ENCODE peak calls at places on chromosomes 13 and 19, in four cellular contexts. B is GM23338, F is OCI-LY7, V is MM.1S. Q is an unnamed sample.

GRCh38 chr13:95623141-95623540 is 21.4 kb downstream of the DZIP1 start:
- DNase-seq in F (no peak), V (no peak), B (no peak), Q (no peak)

GRCh38 chr19:29588095-29588494 is 18.0 kb upstream of the POP4 start:
- DNase-seq in F (no peak), V (no peak), B (no peak), Q (no peak)

GRCh38 chr19:48549380-48549779 is 2.6 kb upstream of the SULT2B1 start:
- DNase-seq in F (no peak), V (no peak), B (no peak), Q (no peak)

GRCh38 chr13:47896111-47896510 is 105.0 kb downstream of the SUCLA2 start:
- DNase-seq in F (no peak), B (no peak), V (no peak), Q (no peak)

GRCh38 chr13:42574011-42574410 is at the start of gene TNFSF11:
- DNase-seq in V (no peak), B (peak; percentile 90), F (no peak), Q (no peak)

GRCh38 chr19:5145521-5146511 is 176.9 kb downstream of the KDM4B start:
- DNase-seq in B (no peak), F (no peak), V (no peak), Q (no peak)

GRCh38 chr13:53201454-53202225 is 173.0 kb downstream of the OLFM4 start:
- DNase-seq in B (peak; percentile 65), V (no peak), F (no peak), Q (no peak)

GRCh38 chr19:8343483-8343844 is 402 bp upstream of the KANK3 start:
- DNase-seq in V (no peak), F (no peak), B (no peak), Q (no peak)

GRCh38 chr13:44013666-44014291 is 134.1 kb downstream of the LACC1 start:
- DNase-seq in V (no peak), F (no peak), B (no peak), Q (peak; percentile 33)

GRCh38 chr19:12994701-12995595 is at the start of gene NFIX:
- DNase-seq in F (peak; percentile 28), B (peak; percentile 60), V (peak; percentile 54), Q (peak; percentile 69)

GRCh38 chr13:96844195-96844594 is 150.1 kb downstream of the OXGR1 start:
- DNase-seq in B (no peak), V (no peak), F (no peak), Q (no peak)

GRCh38 chr19:42098781-42099180 is 22.8 kb downstream of the ZNF574 start:
- DNase-seq in V (no peak), F (no peak), B (no peak), Q (no peak)

GRCh38 chr13:77362166-77362565 is 35.3 kb upstream of the MYCBP2 start:
- DNase-seq in V (no peak), B (no peak), F (no peak), Q (no peak)

GRCh38 chr13:19957320-19958118 is 1.0 kb upstream of the ZMYM2 start:
- DNase-seq in B (peak; percentile 91), F (peak; percentile 75), V (peak; percentile 59), Q (peak; percentile 75)

GRCh38 chr13:98326274-98326673 is 149.2 kb upstream of the RNF113B start:
- DNase-seq in V (no peak), F (no peak), B (no peak), Q (no peak)

GRCh38 chr13:36430247-36431203 is 1.8 kb upstream of the CCNA1 start:
- DNase-seq in V (no peak), B (peak; percentile 73), F (no peak), Q (no peak)

GRCh38 chr13:45943965-45944364 is 92.4 kb upstream of the SIAH3 start:
- DNase-seq in V (no peak), B (no peak), F (no peak), Q (no peak)

GRCh38 chr19:48780684-48781391 is 25.5 kb downstream of the FGF21 start:
- DNase-seq in B (no peak), F (no peak), V (peak; percentile 18), Q (no peak)

GRCh38 chr13:71591380-71591779 is 275.6 kb downstream of the DACH1 start:
- DNase-seq in B (no peak), F (no peak), V (no peak), Q (no peak)

GRCh38 chr19:12789904-12790619 is 1.2 kb upstream of the JUNB start:
- DNase-seq in F (peak; percentile 95), B (peak; percentile 98), V (peak; percentile 96), Q (peak; percentile 94)

GRCh38 chr19:12668937-12669271 is 2.3 kb downstream of the WDR83 start:
- DNase-seq in F (no peak), B (peak; percentile 74), V (peak; percentile 41), Q (peak; percentile 50)

GRCh38 chr19:34096020-34096915 is 76.0 kb upstream of the LSM14A start:
- DNase-seq in F (peak; percentile 68), B (peak; percentile 83), V (peak; percentile 47), Q (peak; percentile 72)

GRCh38 chr13:93577105-93577504 is 350.5 kb downstream of the GPC6 start:
- DNase-seq in F (no peak), B (no peak), V (no peak), Q (no peak)

GRCh38 chr19:18660051-18660910 is 23.2 kb upstream of the CRTC1 start:
- DNase-seq in V (no peak), F (no peak), B (no peak), Q (no peak)

GRCh38 chr19:34274827-34275625 is 20.7 kb downstream of the GARRE1 start:
- DNase-seq in V (no peak), F (no peak), B (no peak), Q (peak; percentile 46)

GRCh38 chr13:95643471-95643813 is 1.1 kb downstream of the DZIP1 start:
- DNase-seq in F (no peak), B (peak; percentile 43), V (no peak), Q (no peak)

DNA sequence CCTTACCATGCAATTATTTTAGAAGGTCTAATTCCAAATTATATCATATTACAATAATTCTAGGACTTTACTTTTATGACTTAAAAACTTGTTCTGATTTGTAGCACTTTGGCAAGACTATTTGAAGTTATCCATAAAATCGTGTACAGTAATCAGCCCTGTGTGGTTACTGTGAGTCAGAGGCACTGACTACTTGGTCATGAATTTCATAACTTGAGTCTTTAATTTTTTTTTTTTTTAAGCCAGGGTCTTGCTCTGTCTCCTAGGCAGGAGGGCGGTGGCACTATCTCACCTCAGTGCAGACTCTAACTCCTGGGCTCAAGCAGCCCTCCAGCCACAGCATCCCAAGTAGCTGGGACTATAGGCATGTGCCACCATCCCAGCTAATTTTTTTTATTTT is 1319.2 kb upstream of the SLC10A2 start:
- DNase-seq in F (no peak), V (no peak), B (no peak), Q (peak; percentile 76)
- H3K9me2 ChIP-seq in F (no peaks in the 10 kb centered on the region), V (no peaks in the 10 kb centered on the region), B (no peaks in the 10 kb centered on the region), Q (no peaks in the 10 kb centered on the region)

GRCh38 chr19:43799502-43800142 is 2.6 kb downstream of the LYPD5 start:
- DNase-seq in F (no peak), B (peak; percentile 41), V (no peak), Q (peak; percentile 32)
- H3K9me2 ChIP-seq in F (no peaks in the 10 kb centered on the region), B (no peaks in the 10 kb centered on the region), V (no peaks in the 10 kb centered on the region), Q (no peaks in the 10 kb centered on the region)

GRCh38 chr19:2740314-2740656 is 468 bp upstream of the SLC39A3 start:
- DNase-seq in F (no peak), V (no peak), B (no peak), Q (no peak)
- H3K9me2 ChIP-seq in F (no peaks in the 10 kb centered on the region), V (no peaks in the 10 kb centered on the region), B (no peaks in the 10 kb centered on the region), Q (no peaks in the 10 kb centered on the region)

DNA sequence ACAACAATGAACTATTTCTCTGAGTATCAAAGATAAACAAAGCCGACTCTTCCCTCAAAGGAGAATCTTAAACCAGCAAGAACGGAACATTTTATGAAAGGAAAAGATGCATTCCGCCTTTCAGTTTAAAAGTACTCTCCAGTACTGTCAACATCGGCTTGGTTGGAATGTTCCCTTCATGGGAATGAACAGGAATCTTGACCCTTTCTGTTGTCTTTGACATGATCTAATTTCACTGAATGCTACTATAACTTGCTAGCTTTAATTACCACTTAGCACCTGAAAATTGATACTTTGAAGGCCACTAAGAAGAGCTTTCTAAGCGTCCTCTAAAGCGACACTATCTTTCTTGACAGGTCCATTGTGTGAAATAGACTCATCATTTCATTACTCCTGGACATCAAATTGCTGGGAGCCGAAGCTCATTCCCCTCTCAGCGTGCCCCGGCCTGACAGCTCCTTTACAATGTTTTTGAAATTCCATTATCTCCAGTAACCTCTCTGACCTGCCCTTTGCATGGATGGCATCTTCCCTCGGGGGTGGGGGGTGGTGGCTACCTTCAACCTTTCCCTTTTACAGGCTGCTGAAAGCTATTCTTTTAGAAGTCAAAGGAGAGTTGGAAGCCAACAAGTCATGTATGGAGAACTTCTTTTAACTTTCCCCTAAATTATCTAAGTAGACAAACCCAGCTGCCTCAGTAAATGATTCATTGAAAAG is 67.9 kb downstream of the EFNB2 start:
- DNase-seq in F (no peak), B (no peak), V (no peak), Q (no peak)
- H3K9me2 ChIP-seq in F (no peaks in the 10 kb centered on the region), B (peaks cover 4% of the 10 kb centered on the region), V (no peaks in the 10 kb centered on the region), Q (no peaks in the 10 kb centered on the region)

DNA sequence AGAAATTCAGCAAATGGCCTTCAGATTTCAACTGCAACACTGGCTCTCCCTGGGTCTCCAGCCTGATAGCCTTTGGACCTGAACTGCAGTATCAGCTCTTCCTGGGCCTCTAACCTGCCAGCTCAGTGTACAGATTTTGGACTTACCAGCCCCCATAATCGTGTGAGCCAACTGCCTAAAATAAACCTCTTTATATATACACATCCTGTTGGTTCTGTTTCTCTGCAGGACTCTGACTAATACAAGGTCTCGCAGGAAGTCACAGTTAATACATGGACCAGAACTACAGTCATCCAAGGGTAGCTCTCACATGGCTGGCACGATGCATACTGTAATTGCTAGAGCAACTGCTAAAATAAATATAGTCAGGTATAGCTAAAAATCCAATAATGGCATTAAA is 85.1 kb downstream of the KATNAL1 start:
- DNase-seq in F (peak; percentile 5), V (no peak), B (no peak), Q (peak; percentile 6)
- H3K9me2 ChIP-seq in F (no peaks in the 10 kb centered on the region), V (no peaks in the 10 kb centered on the region), B (no peaks in the 10 kb centered on the region), Q (no peaks in the 10 kb centered on the region)

GRCh38 chr19:55097864-55098715 is 19.3 kb downstream of the PPP1R12C start:
- DNase-seq in B (no peak), F (no peak), V (no peak), Q (no peak)

GRCh38 chr19:55099557-55100506 is 17.6 kb downstream of the PPP1R12C start:
- DNase-seq in B (peak; percentile 79), F (no peak), V (no peak), Q (peak; percentile 48)

GRCh38 chr19:55096061-55096701 is 20.5 kb downstream of the EPS8L1 start:
- DNase-seq in B (peak; percentile 67), F (peak; percentile 19), V (no peak), Q (no peak)

GRCh38 chr19:55101261-55101660 is 16.2 kb downstream of the PPP1R12C start:
- DNase-seq in V (no peak), B (no peak), F (no peak), Q (no peak)

DNA sequence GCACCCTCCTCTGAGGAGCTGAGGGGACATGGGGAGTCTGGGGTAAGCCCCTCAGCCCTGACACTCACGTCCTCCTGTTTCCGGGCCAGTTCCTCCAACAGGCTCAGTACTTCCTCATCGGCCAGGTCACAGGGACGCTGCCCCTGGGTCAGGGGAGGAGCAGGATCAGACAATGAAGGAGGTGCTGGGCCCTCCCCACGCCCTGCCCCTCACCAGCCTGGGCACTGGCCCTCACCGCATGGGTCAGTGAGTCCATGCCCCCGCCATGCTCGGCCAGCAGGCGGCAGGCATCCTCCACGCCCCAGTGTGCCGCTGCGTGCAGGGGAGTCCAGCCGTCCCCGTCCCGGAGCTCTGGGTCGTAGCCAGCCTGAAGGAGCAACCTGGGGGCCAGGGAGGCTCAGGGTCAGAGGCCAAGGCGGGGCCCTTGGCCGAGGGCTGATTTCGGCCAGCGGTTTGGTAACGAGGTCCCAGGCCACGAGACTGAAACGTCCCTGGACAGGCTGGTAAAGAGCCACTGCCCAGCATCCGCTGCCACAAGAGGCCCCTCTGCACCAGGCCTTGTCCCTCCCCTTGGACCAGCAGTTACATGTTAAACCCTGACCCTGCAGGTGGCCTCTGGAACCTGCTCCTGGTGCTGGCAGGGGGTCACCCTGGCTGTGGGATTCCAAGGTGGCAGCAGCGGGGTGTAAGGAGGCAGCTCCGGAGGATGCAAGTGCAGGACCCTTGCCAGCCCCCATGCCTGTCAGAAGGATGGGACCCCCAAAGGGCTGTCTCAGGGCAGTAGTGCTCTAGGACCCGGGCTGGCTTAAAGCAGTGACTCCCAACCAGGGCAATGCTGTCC is 18.5 kb downstream of the PPP1R12C start:
- DNase-seq in V (no peak), B (no peak), F (no peak), Q (no peak)
- H3K9me2 ChIP-seq in V (no peaks in the 10 kb centered on the region), B (no peaks in the 10 kb centered on the region), F (no peaks in the 10 kb centered on the region), Q (no peaks in the 10 kb centered on the region)

Q was measured in PC-3.